ENCODE peak calls at places on chromosomes 16 and 17, in four cellular contexts. One of them, this sample, is unnamed.

GRCh38 chr17:34397265-34397664 is 34.2 kb upstream of the CCL1 start:
- DNase-seq in occipital lobe: no peak
- DNase-seq in endodermal cell: no peak
- DNase-seq in psoas muscle: no peak
- DNase-seq in this sample: no peak

GRCh38 chr16:20675488-20676267 is 21.8 kb downstream of the ACSM1 start:
- DNase-seq in occipital lobe: no peak
- DNase-seq in endodermal cell: peak
- DNase-seq in psoas muscle: no peak
- DNase-seq in this sample: no peak

GRCh38 chr17:68435876-68436842 is 21.1 kb downstream of the WIPI1 start:
- DNase-seq in occipital lobe: peak
- DNase-seq in endodermal cell: peak
- DNase-seq in psoas muscle: peak
- DNase-seq in this sample: peak

GRCh38 chr16:50251375-50252081 is 14.8 kb upstream of the ADCY7 start:
- DNase-seq in occipital lobe: no peak
- DNase-seq in endodermal cell: no peak
- DNase-seq in psoas muscle: no peak
- DNase-seq in this sample: no peak

GRCh38 chr16:57651344-57652333 is 16.5 kb upstream of the ADGRG3 start:
- DNase-seq in occipital lobe: no peak
- DNase-seq in endodermal cell: peak
- DNase-seq in psoas muscle: no peak
- DNase-seq in this sample: no peak

GRCh38 chr16:11736903-11737302 is 5.8 kb downstream of the TXNDC11 start:
- DNase-seq in occipital lobe: no peak
- DNase-seq in endodermal cell: no peak
- DNase-seq in psoas muscle: no peak
- DNase-seq in this sample: no peak

GRCh38 chr17:62735027-62735651 is 73.0 kb downstream of the MARCHF10 start:
- DNase-seq in occipital lobe: no peak
- DNase-seq in endodermal cell: peak
- DNase-seq in psoas muscle: no peak
- DNase-seq in this sample: no peak

GRCh38 chr16:86027366-86028126 is 128.6 kb downstream of the IRF8 start:
- DNase-seq in occipital lobe: no peak
- DNase-seq in endodermal cell: peak
- DNase-seq in psoas muscle: no peak
- DNase-seq in this sample: no peak

GRCh38 chr16:51637744-51638100 is 486.7 kb upstream of the SALL1 start:
- DNase-seq in occipital lobe: no peak
- DNase-seq in endodermal cell: no peak
- DNase-seq in psoas muscle: no peak
- DNase-seq in this sample: no peak

GRCh38 chr17:5049314-5049819 is 14.1 kb upstream of the SLC52A1 start:
- DNase-seq in occipital lobe: no peak
- DNase-seq in endodermal cell: no peak
- DNase-seq in psoas muscle: no peak
- DNase-seq in this sample: no peak